ENCODE peak calls at places on chromosomes 3 and 15, in five cellular contexts. Q is testis, K is tibial nerve, D is breast epithelium, N is prostate gland. A is an unnamed sample.

GRCh38 chr3:115244350-115244749 is 97.3 kb upstream of the ZBTB20 start:
- DNase-seq in D (no peak), N (no peak), Q (no peak), K (no peak), A (no peak)

GRCh38 chr3:153210116-153210515 is 48.1 kb downstream of the RAP2B start:
- DNase-seq in D (no peak), Q (no peak), K (no peak), N (no peak), A (no peak)

GRCh38 chr3:48405971-48406370 is 23.9 kb downstream of the PLXNB1 start:
- DNase-seq in D (peak; percentile 14), K (peak; percentile 5), N (no peak), Q (no peak), A (no peak)

GRCh38 chr3:66507631-66508260 is 6.9 kb upstream of the LRIG1 start:
- DNase-seq in Q (no peak), N (no peak), K (no peak), D (no peak), A (no peak)

GRCh38 chr3:116242825-116243224 is 202.5 kb downstream of the LSAMP start:
- DNase-seq in Q (no peak), K (no peak), N (no peak), D (no peak), A (no peak)

GRCh38 chr3:41881233-41881821 is 80.6 kb downstream of the ULK4 start:
- DNase-seq in D (no peak), Q (no peak), N (peak; percentile 30), K (no peak), A (no peak)

GRCh38 chr15:27899583-27900295 is 199.4 kb downstream of the OCA2 start:
- DNase-seq in K (no peak), D (no peak), N (no peak), Q (no peak), A (no peak)

GRCh38 chr3:38133209-38133556 is 3.7 kb downstream of the ACAA1 start:
- DNase-seq in N (no peak), D (no peak), Q (no peak), K (no peak), A (no peak)

GRCh38 chr15:87219650-87220615 is 1036.6 kb downstream of the NTRK3 start:
- DNase-seq in K (no peak), Q (no peak), N (no peak), D (no peak), A (no peak)

GRCh38 chr15:92158426-92158825 is 235.3 kb upstream of the ST8SIA2 start:
- DNase-seq in K (no peak), Q (no peak), D (no peak), N (no peak), A (no peak)

GRCh38 chr3:36305929-36306520 is 74.3 kb upstream of the STAC start:
- DNase-seq in Q (no peak), N (no peak), D (no peak), K (no peak), A (no peak)

GRCh38 chr3:64475037-64475436 is 212.8 kb downstream of the ADAMTS9 start:
- DNase-seq in Q (no peak), D (no peak), N (no peak), K (no peak), A (no peak)

GRCh38 chr3:63861306-63861705 is 2.3 kb downstream of the THOC7 start:
- DNase-seq in D (no peak), Q (no peak), N (no peak), K (no peak), A (no peak)

GRCh38 chr3:120304569-120305090 is 19.6 kb upstream of the GPR156 start:
- DNase-seq in Q (no peak), D (no peak), K (no peak), N (no peak), A (no peak)

GRCh38 chr15:79897380-79897678 is 515 bp upstream of the MTHFS start:
- DNase-seq in K (no peak), N (no peak), D (no peak), Q (no peak), A (no peak)

GRCh38 chr15:63599401-63600000 is 2.3 kb downstream of the FBXL22 start:
- DNase-seq in Q (peak; percentile 71), K (no peak), N (peak; percentile 72), D (peak; percentile 81), A (peak; percentile 90)

GRCh38 chr3:160099855-160100254 is 111.2 kb downstream of the IL12A start:
- DNase-seq in K (no peak), D (no peak), Q (no peak), N (no peak), A (no peak)

GRCh38 chr3:90145094-90145810 is 1037.8 kb downstream of the EPHA3 start:
- DNase-seq in N (no peak), K (no peak), D (no peak), Q (no peak), A (no peak)

GRCh38 chr3:18046131-18046530 is 303.7 kb upstream of the TBC1D5 start:
- DNase-seq in N (no peak), K (no peak), D (no peak), Q (no peak), A (no peak)

GRCh38 chr15:70095387-70096214 is 2.1 kb downstream of the TLE3 start:
- DNase-seq in D (no peak), K (no peak), N (peak; percentile 28), Q (peak; percentile 32), A (peak; percentile 95)

GRCh38 chr3:159234306-159234705 is 432.5 kb downstream of the MFSD1 start:
- DNase-seq in K (no peak), D (no peak), Q (no peak), N (no peak), A (no peak)

GRCh38 chr3:173921741-173922140 is 524.2 kb downstream of the NLGN1 start:
- DNase-seq in N (no peak), Q (no peak), K (no peak), D (no peak), A (no peak)

GRCh38 chr15:31361764-31362120 is 35.1 kb downstream of the KLF13 start:
- DNase-seq in D (no peak), N (no peak), Q (peak; percentile 37), K (no peak), A (no peak)

GRCh38 chr3:124395165-124395564 is 335.1 kb upstream of the UMPS start:
- DNase-seq in K (no peak), Q (no peak), D (no peak), N (no peak), A (no peak)

GRCh38 chr3:11185564-11186317 is 31.4 kb downstream of the HRH1 start:
- DNase-seq in Q (peak; percentile 55), K (peak; percentile 62), D (peak; percentile 91), N (peak; percentile 91), A (no peak)

GRCh38 chr3:183868804-183869203 is 15.9 kb downstream of the PARL start:
- DNase-seq in D (no peak), N (no peak), K (no peak), Q (no peak), A (no peak)

GRCh38 chr3:143885803-143886427 is 37.6 kb upstream of the SLC9A9 start:
- DNase-seq in N (peak; percentile 23), D (no peak), Q (peak; percentile 43), K (no peak), A (no peak)

GRCh38 chr15:81049835-81050234 is 49.1 kb downstream of the TLNRD1 start:
- DNase-seq in N (no peak), D (no peak), Q (no peak), K (no peak), A (no peak)

GRCh38 chr15:25067725-25068309 is 113.0 kb downstream of the SNRPN start:
- DNase-seq in Q (no peak), K (no peak), N (no peak), D (no peak), A (peak; percentile 21)

GRCh38 chr3:136258199-136258598 is 8.1 kb downstream of the PCCB start:
- DNase-seq in Q (no peak), N (no peak), D (no peak), K (no peak), A (no peak)

GRCh38 chr15:72585025-72585424 is 69.5 kb upstream of the GOLGA6B start:
- DNase-seq in N (no peak), Q (no peak), D (no peak), K (no peak), A (no peak)

GRCh38 chr15:72588096-72588495 is 66.4 kb upstream of the GOLGA6B start:
- DNase-seq in D (no peak), K (no peak), N (no peak), Q (no peak), A (no peak)

GRCh38 chr15:72590427-72590826 is 64.1 kb upstream of the GOLGA6B start:
- DNase-seq in Q (no peak), D (no peak), N (no peak), K (no peak), A (no peak)

GRCh38 chr15:72584006-72584405 is 70.5 kb upstream of the GOLGA6B start:
- DNase-seq in Q (no peak), N (no peak), K (no peak), D (no peak), A (no peak)

DNA sequence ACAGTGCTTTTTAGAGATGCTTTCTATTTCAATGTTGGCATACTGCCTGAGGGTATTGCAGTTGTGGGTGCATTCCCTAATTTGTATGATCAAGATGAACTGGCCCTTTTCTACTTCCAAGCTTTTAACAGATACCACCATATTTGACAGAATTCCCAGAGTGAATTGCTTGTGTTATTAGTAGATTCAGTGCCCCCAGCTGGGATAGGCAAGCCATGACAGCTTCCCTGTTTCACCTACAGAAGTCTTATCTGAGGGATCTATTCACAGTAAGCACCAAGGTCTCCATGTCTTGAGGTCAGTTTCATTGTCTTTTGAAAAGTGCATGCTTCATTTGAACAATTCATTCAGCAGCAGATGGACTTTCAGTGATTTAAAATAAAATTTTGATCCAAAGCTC is 68.8 kb upstream of the GOLGA6B start:
- DNase-seq in D (no peak), Q (no peak), K (no peak), N (no peak), A (no peak)
- TF ChIP-seq CTCF in D (no peak), Q (no peak), K (no peak), N (no peak), A (no peak)

GRCh38 chr3:17045705-17046104 is 160.9 kb downstream of the PLCL2 start:
- DNase-seq in N (no peak), D (no peak), K (no peak), Q (no peak), A (no peak)
- H3K36me3 ChIP-seq in N (no peaks in the 10 kb centered on the region), D (no peaks in the 10 kb centered on the region), K (no peaks in the 10 kb centered on the region), Q (no peaks in the 10 kb centered on the region), A (peaks cover 4% of the 10 kb centered on the region)

DNA sequence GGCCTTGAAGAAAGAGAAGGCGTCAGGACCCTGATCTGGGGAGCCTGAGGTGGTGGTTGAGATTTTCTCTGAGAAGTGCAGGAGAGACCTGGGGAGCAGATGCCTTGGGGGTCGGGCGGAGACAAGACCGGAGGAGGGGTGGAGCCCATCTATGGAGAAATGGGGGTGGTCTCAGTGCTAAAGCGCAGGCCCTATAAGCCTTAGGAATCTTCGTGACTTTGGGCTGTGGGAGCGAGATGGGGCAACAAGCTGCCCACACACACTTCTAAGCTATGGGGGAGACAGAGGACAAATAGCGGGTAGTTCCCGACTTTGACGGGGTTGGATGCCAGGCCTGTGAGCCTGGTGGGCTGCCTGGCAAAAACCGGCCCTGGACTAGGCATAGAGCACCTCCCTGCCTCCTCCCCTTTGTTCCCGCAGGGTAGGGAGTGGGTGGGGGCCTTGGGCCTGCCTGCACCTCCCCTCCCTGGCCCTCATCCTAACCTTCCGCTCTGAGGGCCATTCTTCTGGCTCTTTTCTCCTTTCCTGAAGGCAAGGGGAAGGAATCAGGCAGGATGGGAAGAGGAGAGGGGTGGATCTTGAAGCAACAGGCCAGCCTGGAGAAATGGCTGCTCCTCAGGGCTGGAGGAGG is 880 bp downstream of the NISCH start:
- DNase-seq in Q (peak; percentile 59), K (no peak), D (no peak), N (peak; percentile 28), A (peak; percentile 78)
- TF ChIP-seq POLR2A in Q (no peak), K (no peak), D (no peak), N (no peak), A (no peak)

GRCh38 chr3:126959921-126960603 is 22.9 kb upstream of the PLXNA1 start:
- DNase-seq in N (no peak), K (no peak), Q (no peak), D (peak; percentile 60), A (peak; percentile 68)
- TF ChIP-seq CTCF in N (no peak), K (peak; percentile 6), Q (no peak), D (peak; percentile 14), A (peak; percentile 16)

GRCh38 chr3:177545964-177546363 is 348.7 kb upstream of the TBL1XR1 start:
- DNase-seq in K (no peak), N (no peak), Q (no peak), D (no peak), A (no peak)
- H3K36me3 ChIP-seq in K (no peaks in the 10 kb centered on the region), N (no peaks in the 10 kb centered on the region), Q (no peaks in the 10 kb centered on the region), D (no peaks in the 10 kb centered on the region), A (no peaks in the 10 kb centered on the region)